ENCODE peak calls at places on chromosomes 1 and 21, in ten cellular contexts. One of them, this sample, is unnamed.

GRCh38 chr1:161177936-161178244 is 583 bp upstream of the B4GALT3 start:
- DNase-seq in BE2C: no peak
- DNase-seq in fibroblast of pulmonary artery: no peak
- DNase-seq in astrocyte: no peak
- DNase-seq in heart right ventricle: no peak
- DNase-seq in upper lobe of left lung: no peak
- DNase-seq in activated CD8-positive, alpha-beta T cell treated with anti-CD3 and anti-CD28 coated beads for 36 hours: no peak
- DNase-seq in PC-3: no peak
- DNase-seq in PC-9: no peak
- DNase-seq in upper lobe of right lung: no peak
- DNase-seq in this sample: no peak

GRCh38 chr1:25556791-25557476 is 13.5 kb downstream of the LDLRAP1 start:
- DNase-seq in activated CD8-positive, alpha-beta T cell treated with anti-CD3 and anti-CD28 coated beads for 36 hours: peak
- DNase-seq in fibroblast of pulmonary artery: peak
- DNase-seq in BE2C: no peak
- DNase-seq in heart right ventricle: no peak
- DNase-seq in astrocyte: peak
- DNase-seq in PC-3: peak
- DNase-seq in upper lobe of left lung: no peak
- DNase-seq in PC-9: peak
- DNase-seq in upper lobe of right lung: no peak
- DNase-seq in this sample: no peak

GRCh38 chr1:187725216-187725615 is 896.5 kb downstream of the PLA2G4A start:
- DNase-seq in astrocyte: no peak
- DNase-seq in PC-3: no peak
- DNase-seq in heart right ventricle: no peak
- DNase-seq in fibroblast of pulmonary artery: no peak
- DNase-seq in upper lobe of left lung: no peak
- DNase-seq in activated CD8-positive, alpha-beta T cell treated with anti-CD3 and anti-CD28 coated beads for 36 hours: no peak
- DNase-seq in BE2C: no peak
- DNase-seq in upper lobe of right lung: no peak
- DNase-seq in PC-9: no peak
- DNase-seq in this sample: no peak

GRCh38 chr1:157960773-157961172 is 32.7 kb upstream of the KIRREL1 start:
- DNase-seq in BE2C: no peak
- DNase-seq in activated CD8-positive, alpha-beta T cell treated with anti-CD3 and anti-CD28 coated beads for 36 hours: no peak
- DNase-seq in upper lobe of left lung: no peak
- DNase-seq in PC-9: no peak
- DNase-seq in PC-3: peak
- DNase-seq in fibroblast of pulmonary artery: no peak
- DNase-seq in astrocyte: no peak
- DNase-seq in upper lobe of right lung: no peak
- DNase-seq in heart right ventricle: no peak
- DNase-seq in this sample: no peak

GRCh38 chr1:59952065-59952464 is 25.5 kb upstream of the CYP2J2 start:
- DNase-seq in fibroblast of pulmonary artery: no peak
- DNase-seq in heart right ventricle: no peak
- DNase-seq in BE2C: no peak
- DNase-seq in astrocyte: peak
- DNase-seq in upper lobe of right lung: no peak
- DNase-seq in activated CD8-positive, alpha-beta T cell treated with anti-CD3 and anti-CD28 coated beads for 36 hours: no peak
- DNase-seq in PC-3: no peak
- DNase-seq in upper lobe of left lung: no peak
- DNase-seq in PC-9: no peak
- DNase-seq in this sample: no peak

GRCh38 chr21:25506268-25506667 is 101.0 kb downstream of the MRPL39 start:
- DNase-seq in PC-9: no peak
- DNase-seq in upper lobe of left lung: no peak
- DNase-seq in fibroblast of pulmonary artery: no peak
- DNase-seq in upper lobe of right lung: no peak
- DNase-seq in BE2C: no peak
- DNase-seq in heart right ventricle: no peak
- DNase-seq in PC-3: no peak
- DNase-seq in astrocyte: no peak
- DNase-seq in activated CD8-positive, alpha-beta T cell treated with anti-CD3 and anti-CD28 coated beads for 36 hours: no peak
- DNase-seq in this sample: no peak

GRCh38 chr1:239268941-239269340 is 117.4 kb upstream of the CHRM3 start:
- DNase-seq in upper lobe of right lung: no peak
- DNase-seq in BE2C: no peak
- DNase-seq in upper lobe of left lung: no peak
- DNase-seq in PC-3: no peak
- DNase-seq in heart right ventricle: no peak
- DNase-seq in fibroblast of pulmonary artery: no peak
- DNase-seq in activated CD8-positive, alpha-beta T cell treated with anti-CD3 and anti-CD28 coated beads for 36 hours: no peak
- DNase-seq in PC-9: no peak
- DNase-seq in astrocyte: no peak
- DNase-seq in this sample: no peak

GRCh38 chr1:90534669-90535379 is 182.3 kb downstream of the BARHL2 start:
- DNase-seq in upper lobe of right lung: no peak
- DNase-seq in BE2C: no peak
- DNase-seq in PC-3: no peak
- DNase-seq in astrocyte: no peak
- DNase-seq in fibroblast of pulmonary artery: no peak
- DNase-seq in heart right ventricle: no peak
- DNase-seq in PC-9: no peak
- DNase-seq in upper lobe of left lung: no peak
- DNase-seq in activated CD8-positive, alpha-beta T cell treated with anti-CD3 and anti-CD28 coated beads for 36 hours: no peak
- DNase-seq in this sample: no peak

GRCh38 chr1:239386453-239387303 is at the start of gene CHRM3:
- DNase-seq in astrocyte: peak
- DNase-seq in fibroblast of pulmonary artery: no peak
- DNase-seq in BE2C: peak
- DNase-seq in PC-9: no peak
- DNase-seq in PC-3: peak
- DNase-seq in upper lobe of left lung: peak
- DNase-seq in activated CD8-positive, alpha-beta T cell treated with anti-CD3 and anti-CD28 coated beads for 36 hours: peak
- DNase-seq in upper lobe of right lung: peak
- DNase-seq in heart right ventricle: no peak
- DNase-seq in this sample: peak

GRCh38 chr1:210687582-210688279 is 359.0 kb downstream of the HHAT start:
- DNase-seq in PC-3: peak
- DNase-seq in astrocyte: peak
- DNase-seq in heart right ventricle: no peak
- DNase-seq in upper lobe of left lung: no peak
- DNase-seq in upper lobe of right lung: no peak
- DNase-seq in BE2C: no peak
- DNase-seq in fibroblast of pulmonary artery: no peak
- DNase-seq in activated CD8-positive, alpha-beta T cell treated with anti-CD3 and anti-CD28 coated beads for 36 hours: no peak
- DNase-seq in PC-9: no peak
- DNase-seq in this sample: no peak

GRCh38 chr1:89703469-89703868 is 70.5 kb downstream of the LRRC8C start:
- DNase-seq in PC-9: no peak
- DNase-seq in upper lobe of right lung: no peak
- DNase-seq in upper lobe of left lung: no peak
- DNase-seq in astrocyte: no peak
- DNase-seq in BE2C: no peak
- DNase-seq in activated CD8-positive, alpha-beta T cell treated with anti-CD3 and anti-CD28 coated beads for 36 hours: no peak
- DNase-seq in fibroblast of pulmonary artery: no peak
- DNase-seq in heart right ventricle: no peak
- DNase-seq in PC-3: no peak
- DNase-seq in this sample: no peak

GRCh38 chr21:42010507-42011493 is 640 bp upstream of the ZBTB21 start:
- DNase-seq in heart right ventricle: peak
- DNase-seq in upper lobe of right lung: peak
- DNase-seq in fibroblast of pulmonary artery: no peak
- DNase-seq in PC-3: peak
- DNase-seq in PC-9: no peak
- DNase-seq in upper lobe of left lung: no peak
- DNase-seq in BE2C: peak
- DNase-seq in astrocyte: peak
- DNase-seq in activated CD8-positive, alpha-beta T cell treated with anti-CD3 and anti-CD28 coated beads for 36 hours: peak
- DNase-seq in this sample: peak

GRCh38 chr1:53480678-53481077 is 21.5 kb downstream of the DMRTB1 start:
- DNase-seq in upper lobe of left lung: no peak
- DNase-seq in activated CD8-positive, alpha-beta T cell treated with anti-CD3 and anti-CD28 coated beads for 36 hours: no peak
- DNase-seq in PC-3: no peak
- DNase-seq in BE2C: no peak
- DNase-seq in fibroblast of pulmonary artery: no peak
- DNase-seq in heart right ventricle: no peak
- DNase-seq in upper lobe of right lung: no peak
- DNase-seq in PC-9: no peak
- DNase-seq in astrocyte: no peak
- DNase-seq in this sample: no peak

GRCh38 chr1:5720936-5721335 is 271.3 kb downstream of the NPHP4 start:
- DNase-seq in PC-3: no peak
- DNase-seq in activated CD8-positive, alpha-beta T cell treated with anti-CD3 and anti-CD28 coated beads for 36 hours: no peak
- DNase-seq in fibroblast of pulmonary artery: no peak
- DNase-seq in astrocyte: no peak
- DNase-seq in upper lobe of right lung: no peak
- DNase-seq in BE2C: no peak
- DNase-seq in PC-9: no peak
- DNase-seq in heart right ventricle: no peak
- DNase-seq in upper lobe of left lung: no peak
- DNase-seq in this sample: no peak

GRCh38 chr1:23963617-23964234 is 4.1 kb downstream of the PNRC2 start:
- DNase-seq in PC-3: no peak
- DNase-seq in astrocyte: no peak
- DNase-seq in PC-9: no peak
- DNase-seq in activated CD8-positive, alpha-beta T cell treated with anti-CD3 and anti-CD28 coated beads for 36 hours: no peak
- DNase-seq in fibroblast of pulmonary artery: peak
- DNase-seq in heart right ventricle: no peak
- DNase-seq in upper lobe of right lung: no peak
- DNase-seq in upper lobe of left lung: no peak
- DNase-seq in BE2C: no peak
- DNase-seq in this sample: no peak

GRCh38 chr1:23959461-23960290 is at the start of gene PNRC2:
- DNase-seq in heart right ventricle: peak
- DNase-seq in upper lobe of right lung: peak
- DNase-seq in BE2C: peak
- DNase-seq in fibroblast of pulmonary artery: peak
- DNase-seq in activated CD8-positive, alpha-beta T cell treated with anti-CD3 and anti-CD28 coated beads for 36 hours: peak
- DNase-seq in astrocyte: peak
- DNase-seq in PC-9: peak
- DNase-seq in PC-3: peak
- DNase-seq in upper lobe of left lung: peak
- DNase-seq in this sample: peak

GRCh38 chr1:23960291-23960718 is 677 bp downstream of the PNRC2 start:
- DNase-seq in upper lobe of right lung: no peak
- DNase-seq in upper lobe of left lung: no peak
- DNase-seq in BE2C: no peak
- DNase-seq in fibroblast of pulmonary artery: peak
- DNase-seq in activated CD8-positive, alpha-beta T cell treated with anti-CD3 and anti-CD28 coated beads for 36 hours: no peak
- DNase-seq in heart right ventricle: no peak
- DNase-seq in PC-9: no peak
- DNase-seq in astrocyte: peak
- DNase-seq in PC-3: no peak
- DNase-seq in this sample: no peak

GRCh38 chr1:23957096-23957495 is 2.5 kb upstream of the PNRC2 start:
- DNase-seq in BE2C: peak
- DNase-seq in heart right ventricle: no peak
- DNase-seq in PC-9: peak
- DNase-seq in astrocyte: no peak
- DNase-seq in fibroblast of pulmonary artery: no peak
- DNase-seq in upper lobe of left lung: no peak
- DNase-seq in upper lobe of right lung: no peak
- DNase-seq in PC-3: peak
- DNase-seq in activated CD8-positive, alpha-beta T cell treated with anti-CD3 and anti-CD28 coated beads for 36 hours: no peak
- DNase-seq in this sample: no peak

GRCh38 chr1:23958810-23959460 is 693 bp upstream of the PNRC2 start:
- DNase-seq in heart right ventricle: peak
- DNase-seq in BE2C: peak
- DNase-seq in astrocyte: peak
- DNase-seq in PC-9: peak
- DNase-seq in activated CD8-positive, alpha-beta T cell treated with anti-CD3 and anti-CD28 coated beads for 36 hours: peak
- DNase-seq in fibroblast of pulmonary artery: peak
- DNase-seq in upper lobe of left lung: peak
- DNase-seq in PC-3: peak
- DNase-seq in upper lobe of right lung: peak
- DNase-seq in this sample: peak
- TF ChIP-seq CTCF in heart right ventricle: no peak
- TF ChIP-seq CTCF in BE2C: peak
- TF ChIP-seq CTCF in astrocyte: no peak
- TF ChIP-seq CTCF in PC-9: no peak
- TF ChIP-seq CTCF in activated CD8-positive, alpha-beta T cell treated with anti-CD3 and anti-CD28 coated beads for 36 hours: peak
- TF ChIP-seq CTCF in fibroblast of pulmonary artery: peak
- TF ChIP-seq CTCF in upper lobe of left lung: peak
- TF ChIP-seq CTCF in PC-3: peak
- TF ChIP-seq CTCF in upper lobe of right lung: peak
- TF ChIP-seq CTCF in this sample: peak

GRCh38 chr21:40466893-40467483 is 380.0 kb downstream of the DSCAM start:
- DNase-seq in heart right ventricle: no peak
- DNase-seq in BE2C: no peak
- DNase-seq in activated CD8-positive, alpha-beta T cell treated with anti-CD3 and anti-CD28 coated beads for 36 hours: peak
- DNase-seq in PC-3: peak
- DNase-seq in fibroblast of pulmonary artery: peak
- DNase-seq in astrocyte: peak
- DNase-seq in PC-9: no peak
- DNase-seq in upper lobe of right lung: no peak
- DNase-seq in upper lobe of left lung: no peak
- DNase-seq in this sample: no peak
- TF ChIP-seq CTCF in heart right ventricle: peak
- TF ChIP-seq CTCF in BE2C: no peak
- TF ChIP-seq CTCF in activated CD8-positive, alpha-beta T cell treated with anti-CD3 and anti-CD28 coated beads for 36 hours: no peak
- TF ChIP-seq CTCF in PC-3: peak
- TF ChIP-seq CTCF in fibroblast of pulmonary artery: no peak
- TF ChIP-seq CTCF in astrocyte: peak
- TF ChIP-seq CTCF in PC-9: peak
- TF ChIP-seq CTCF in upper lobe of right lung: peak
- TF ChIP-seq CTCF in upper lobe of left lung: peak
- TF ChIP-seq CTCF in this sample: no peak

DNA sequence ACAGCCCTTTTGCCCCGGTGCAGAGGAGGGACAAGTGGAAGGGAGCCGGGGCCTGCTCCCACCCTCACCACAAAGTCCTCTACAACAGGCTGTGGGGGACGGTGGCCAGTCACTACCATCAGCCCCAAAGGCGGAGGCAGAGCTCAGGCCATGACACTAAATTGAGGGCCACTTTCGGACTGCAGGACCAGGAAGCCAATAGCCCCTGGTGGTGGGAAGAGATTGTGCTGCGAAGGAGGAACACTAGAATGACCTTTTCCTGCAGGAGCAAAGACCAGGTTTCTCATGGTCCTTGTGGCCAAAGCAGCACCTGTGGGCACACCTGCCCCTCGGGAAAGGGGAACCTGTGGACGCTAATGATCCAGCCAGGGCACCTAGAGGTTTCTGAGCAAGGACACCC is 30.3 kb downstream of the ACTA1 start:
- DNase-seq in PC-9: no peak
- DNase-seq in fibroblast of pulmonary artery: no peak
- DNase-seq in upper lobe of left lung: no peak
- DNase-seq in activated CD8-positive, alpha-beta T cell treated with anti-CD3 and anti-CD28 coated beads for 36 hours: no peak
- DNase-seq in upper lobe of right lung: peak
- DNase-seq in BE2C: no peak
- DNase-seq in astrocyte: no peak
- DNase-seq in PC-3: no peak
- DNase-seq in heart right ventricle: no peak
- DNase-seq in this sample: no peak
- TF ChIP-seq CTCF in PC-9: no peak
- TF ChIP-seq CTCF in fibroblast of pulmonary artery: no peak
- TF ChIP-seq CTCF in upper lobe of left lung: no peak
- TF ChIP-seq CTCF in activated CD8-positive, alpha-beta T cell treated with anti-CD3 and anti-CD28 coated beads for 36 hours: no peak
- TF ChIP-seq CTCF in upper lobe of right lung: no peak
- TF ChIP-seq CTCF in BE2C: peak
- TF ChIP-seq CTCF in astrocyte: no peak
- TF ChIP-seq CTCF in PC-3: no peak
- TF ChIP-seq CTCF in heart right ventricle: no peak
- TF ChIP-seq CTCF in this sample: no peak

DNA sequence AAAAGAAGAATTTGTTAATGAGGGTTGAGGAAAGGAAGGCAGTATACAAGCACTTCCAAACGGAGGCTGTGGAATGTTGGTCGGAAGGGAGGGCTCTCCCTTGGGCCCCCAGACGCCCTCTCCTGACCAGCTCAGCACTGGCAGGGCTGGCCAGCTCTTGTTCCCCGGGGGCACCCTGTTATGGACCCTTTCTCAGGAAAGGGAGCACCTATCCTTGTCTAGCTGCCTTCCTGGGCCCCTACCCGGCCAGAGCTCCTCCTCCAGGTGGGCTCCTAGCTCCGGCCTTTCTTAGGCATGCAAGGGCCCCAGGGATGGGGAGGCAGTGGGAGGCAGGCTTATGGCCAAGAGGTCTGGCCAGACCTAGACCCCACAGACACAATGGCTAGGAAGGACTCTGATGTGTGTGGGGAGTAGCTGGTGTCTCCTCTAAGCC is 926 bp downstream of the BLACAT1 start:
- DNase-seq in astrocyte: no peak
- DNase-seq in heart right ventricle: no peak
- DNase-seq in upper lobe of left lung: no peak
- DNase-seq in BE2C: no peak
- DNase-seq in PC-9: no peak
- DNase-seq in activated CD8-positive, alpha-beta T cell treated with anti-CD3 and anti-CD28 coated beads for 36 hours: no peak
- DNase-seq in PC-3: no peak
- DNase-seq in upper lobe of right lung: no peak
- DNase-seq in fibroblast of pulmonary artery: no peak
- DNase-seq in this sample: no peak
- TF ChIP-seq CTCF in astrocyte: no peak
- TF ChIP-seq CTCF in heart right ventricle: no peak
- TF ChIP-seq CTCF in upper lobe of left lung: no peak
- TF ChIP-seq CTCF in BE2C: no peak
- TF ChIP-seq CTCF in PC-9: no peak
- TF ChIP-seq CTCF in activated CD8-positive, alpha-beta T cell treated with anti-CD3 and anti-CD28 coated beads for 36 hours: no peak
- TF ChIP-seq CTCF in PC-3: peak
- TF ChIP-seq CTCF in upper lobe of right lung: no peak
- TF ChIP-seq CTCF in fibroblast of pulmonary artery: no peak
- TF ChIP-seq CTCF in this sample: no peak